ENCODE peak calls at places on chromosome 4, in ten cellular contexts. U, G, D, M, I, T, P, N, Z and V are unnamed samples.

GRCh38 chr4:165834116-165834515 is 38.9 kb upstream of the TLL1 start:
- DNase-seq in U (no peak), G (no peak), D (no peak), M (no peak), I (no peak), T (no peak), P (no peak), N (no peak), Z (no peak), V (no peak)

GRCh38 chr4:111943796-111944203 is 201.5 kb upstream of the FAM241A start:
- DNase-seq in U (peak), G (no peak), D (peak), M (peak), I (peak), T (peak), P (peak), N (no peak), Z (peak), V (no peak)

GRCh38 chr4:146442801-146443200 is 78.9 kb downstream of the SLC10A7 start:
- DNase-seq in U (peak), G (no peak), D (no peak), M (peak), I (no peak), T (no peak), P (no peak), N (peak), Z (no peak), V (no peak)

GRCh38 chr4:151676301-151676700 is 84.5 kb downstream of the GATB start:
- DNase-seq in U (peak), G (no peak), D (peak), M (peak), I (no peak), T (no peak), P (no peak), N (peak), Z (no peak), V (no peak)

GRCh38 chr4:3422241-3422801 is 19.4 kb upstream of the HGFAC start:
- DNase-seq in U (no peak), G (no peak), D (no peak), M (no peak), I (no peak), T (no peak), P (no peak), N (no peak), Z (peak), V (no peak)

GRCh38 chr4:153318696-153319320 is 25.7 kb upstream of the MND1 start:
- DNase-seq in U (peak), G (no peak), D (peak), M (peak), I (peak), T (no peak), P (peak), N (peak), Z (no peak), V (no peak)

GRCh38 chr4:76212851-76213414 is 691 bp downstream of the SCARB2 start:
- DNase-seq in U (peak), G (no peak), D (peak), M (peak), I (no peak), T (no peak), P (no peak), N (no peak), Z (no peak), V (no peak)

GRCh38 chr4:20219526-20219925 is 32.2 kb upstream of the SLIT2 start:
- DNase-seq in U (peak), G (no peak), D (no peak), M (peak), I (no peak), T (no peak), P (no peak), N (no peak), Z (no peak), V (no peak)

GRCh38 chr4:81221303-81222081 is 6.5 kb upstream of the PRKG2 start:
- DNase-seq in U (no peak), G (no peak), D (no peak), M (no peak), I (no peak), T (no peak), P (no peak), N (no peak), Z (no peak), V (no peak)

GRCh38 chr4:142091085-142091513 is 454.7 kb downstream of the IL15 start:
- DNase-seq in U (peak), G (no peak), D (peak), M (peak), I (no peak), T (no peak), P (no peak), N (peak), Z (no peak), V (no peak)

GRCh38 chr4:189304755-189305154 is 635.9 kb upstream of the FRG1 start:
- DNase-seq in U (no peak), G (no peak), D (no peak), M (no peak), I (no peak), T (no peak), P (no peak), N (no peak), Z (no peak), V (no peak)

GRCh38 chr4:1642196-1642951 is 41.7 kb downstream of the FAM53A start:
- DNase-seq in U (no peak), G (no peak), D (no peak), M (no peak), I (no peak), T (no peak), P (no peak), N (no peak), Z (no peak), V (no peak)

GRCh38 chr4:151743128-151743854 is 17.5 kb downstream of the GATB start:
- DNase-seq in U (no peak), G (no peak), D (peak), M (no peak), I (no peak), T (no peak), P (no peak), N (no peak), Z (no peak), V (no peak)

GRCh38 chr4:100286601-100287000 is 96.3 kb upstream of the DDIT4L start:
- DNase-seq in U (no peak), G (no peak), D (no peak), M (no peak), I (no peak), T (peak), P (no peak), N (no peak), Z (no peak), V (no peak)

GRCh38 chr4:123468479-123469031 is 72.0 kb downstream of the SPRY1 start:
- DNase-seq in U (no peak), G (no peak), D (no peak), M (no peak), I (no peak), T (no peak), P (no peak), N (no peak), Z (no peak), V (no peak)

GRCh38 chr4:100641326-100641725 is 123.5 kb upstream of the EMCN start:
- DNase-seq in U (no peak), G (no peak), D (no peak), M (no peak), I (no peak), T (no peak), P (no peak), N (no peak), Z (no peak), V (no peak)

GRCh38 chr4:386708-387105 is 49.1 kb downstream of the ZNF141 start:
- DNase-seq in U (no peak), G (no peak), D (no peak), M (no peak), I (no peak), T (no peak), P (no peak), N (no peak), Z (no peak), V (no peak)